ENCODE peak calls at places on chromosomes 3 and 15, in eight cellular contexts. N is HepG2, F is SK-N-SH, A is esophagus muscularis mucosa, R is stomach, X is H1, B is sigmoid colon, I is GM12878. G is an unnamed sample.

GRCh38 chr15:90099868-90100854 is 2.1 kb downstream of the IDH2 start:
- DNase-seq in F (no peak), R (peak; percentile 79), B (peak; percentile 78), I (no peak), X (no peak), A (no peak), N (peak; percentile 41), G (peak; percentile 64)

GRCh38 chr15:89367485-89368451 is 33.1 kb upstream of the POLG start:
- DNase-seq in I (no peak), X (peak; percentile 88), B (no peak), N (no peak), F (peak; percentile 98), R (no peak), A (no peak), G (no peak)

GRCh38 chr3:56838441-56838840 is 36.7 kb upstream of the ARHGEF3 start:
- DNase-seq in N (no peak), B (no peak), A (no peak), I (no peak), X (no peak), F (no peak), R (no peak), G (no peak)

GRCh38 chr3:50388720-50389352 is 29.5 kb upstream of the TMEM115 start:
- DNase-seq in X (no peak), R (no peak), A (no peak), N (no peak), I (no peak), F (no peak), B (no peak), G (no peak)

GRCh38 chr3:161946443-161946960 is 449.9 kb downstream of the OTOL1 start:
- DNase-seq in R (no peak), B (no peak), N (no peak), X (no peak), I (no peak), F (no peak), A (no peak), G (no peak)

GRCh38 chr3:3184876-3185275 is 5.4 kb upstream of the CRBN start:
- DNase-seq in F (no peak), N (no peak), A (no peak), R (no peak), X (no peak), B (no peak), I (no peak), G (no peak)

GRCh38 chr3:190017575-190018288 is 103.0 kb downstream of the P3H2 start:
- DNase-seq in B (no peak), A (no peak), F (peak; percentile 16), I (no peak), R (peak; percentile 35), X (no peak), N (no peak), G (peak; percentile 57)

GRCh38 chr3:51394541-51394940 is 3.5 kb downstream of the RBM15B start:
- DNase-seq in A (no peak), R (no peak), X (no peak), N (no peak), B (no peak), I (no peak), F (no peak), G (no peak)

GRCh38 chr3:25901796-25902195 is 111.9 kb downstream of the OXSM start:
- DNase-seq in X (no peak), A (no peak), N (no peak), F (no peak), I (no peak), B (no peak), R (no peak), G (no peak)

GRCh38 chr15:63042879-63043340 is 363 bp downstream of the TPM1 start:
- DNase-seq in N (no peak), R (no peak), A (no peak), B (no peak), F (peak; percentile 64), I (no peak), X (no peak), G (no peak)

GRCh38 chr15:76393614-76394013 is 57.0 kb downstream of the ISL2 start:
- DNase-seq in R (no peak), A (no peak), N (no peak), B (no peak), I (no peak), F (peak; percentile 57), X (no peak), G (no peak)

GRCh38 chr3:171055336-171056178 is 29.0 kb upstream of the SLC2A2 start:
- DNase-seq in R (no peak), N (peak; percentile 95), F (no peak), X (no peak), A (no peak), B (no peak), I (no peak), G (no peak)

GRCh38 chr3:16357698-16358097 is 92.7 kb downstream of the OXNAD1 start:
- DNase-seq in B (no peak), F (no peak), X (no peak), R (no peak), A (no peak), N (no peak), I (no peak), G (no peak)

GRCh38 chr3:59573911-59574310 is 524.1 kb upstream of the CFAP20DC start:
- DNase-seq in I (no peak), B (peak; percentile 74), F (no peak), X (no peak), A (no peak), R (no peak), N (no peak), G (peak; percentile 10)

GRCh38 chr3:24830230-24831152 is 335.8 kb upstream of the THRB start:
- DNase-seq in X (peak; percentile 54), B (peak; percentile 68), F (peak; percentile 75), A (no peak), N (no peak), I (no peak), R (peak; percentile 30), G (peak; percentile 8)

GRCh38 chr3:32392530-32393302 is 1.1 kb downstream of the CMTM7 start:
- DNase-seq in X (no peak), N (no peak), B (peak; percentile 83), I (no peak), A (no peak), F (peak; percentile 56), R (peak; percentile 54), G (peak; percentile 42)

GRCh38 chr3:43960448-43960840 is 269.7 kb downstream of the ABHD5 start:
- DNase-seq in F (no peak), X (no peak), N (no peak), I (no peak), R (no peak), B (no peak), A (no peak), G (no peak)

GRCh38 chr3:22779737-22780136 is 423.4 kb upstream of the UBE2E2 start:
- DNase-seq in B (no peak), R (no peak), F (no peak), N (no peak), X (no peak), I (no peak), A (no peak), G (no peak)

GRCh38 chr3:18968120-18968519 is 180.2 kb upstream of the KCNH8 start:
- DNase-seq in R (no peak), F (no peak), A (no peak), N (no peak), I (no peak), X (no peak), B (no peak), G (no peak)

GRCh38 chr15:47688573-47689086 is 28.7 kb upstream of the SEMA6D start:
- DNase-seq in B (no peak), I (no peak), X (no peak), R (no peak), F (no peak), N (no peak), A (no peak), G (no peak)

GRCh38 chr3:126476166-126476975 is 680 bp upstream of the ZXDC start:
- DNase-seq in B (no peak), R (peak; percentile 65), N (no peak), F (no peak), I (no peak), X (peak; percentile 67), A (no peak), G (no peak)

GRCh38 chr15:59689626-59690236 is 611 bp upstream of the BNIP2 start:
- DNase-seq in F (no peak), R (peak; percentile 88), N (peak; percentile 57), I (no peak), A (peak; percentile 97), X (peak; percentile 63), B (peak; percentile 95), G (peak; percentile 93)
- TF ChIP-seq POLR2AphosphoS5 in F (no peak), R (peak; percentile 25), N (no peak), I (no peak), A (no peak), X (no peak), B (no peak), G (no peak)

DNA sequence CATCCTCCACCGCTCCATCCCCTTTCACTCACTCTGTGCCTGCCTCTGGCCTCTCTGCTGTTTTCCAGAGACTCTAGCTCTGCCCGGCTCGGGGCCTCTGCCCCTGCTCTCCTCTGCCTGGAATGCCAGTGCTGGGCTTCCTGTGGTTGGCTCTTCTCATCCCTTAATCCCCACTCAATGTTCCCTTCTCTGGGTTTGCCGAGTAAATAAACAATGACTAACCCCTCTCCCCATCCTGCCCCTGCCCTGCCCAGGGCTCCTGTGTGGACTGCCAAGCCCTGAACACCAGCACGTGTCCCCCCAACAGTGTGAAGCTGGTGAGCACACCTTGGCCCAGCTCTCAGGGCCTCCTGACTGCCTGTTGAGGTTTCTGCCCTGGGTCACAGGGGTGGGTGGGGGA is 12.2 kb downstream of the STAB1 start:
- DNase-seq in R (no peak), F (no peak), B (no peak), I (no peak), N (peak; percentile 63), A (no peak), X (no peak), G (no peak)
- TF ChIP-seq EP300 in R (no peak), F (no peak), B (no peak), I (no peak), N (no peak), A (no peak), X (no peak), G (no peak)

GRCh38 chr3:197891-198491 is 1.4 kb downstream of the CHL1 start:
- DNase-seq in N (no peak), R (no peak), B (no peak), I (no peak), X (peak; percentile 58), A (no peak), F (peak; percentile 84), G (no peak)
- TF ChIP-seq POLR2AphosphoS5 in N (no peak), R (no peak), B (no peak), I (no peak), X (no peak), A (no peak), F (no peak), G (no peak)

DNA sequence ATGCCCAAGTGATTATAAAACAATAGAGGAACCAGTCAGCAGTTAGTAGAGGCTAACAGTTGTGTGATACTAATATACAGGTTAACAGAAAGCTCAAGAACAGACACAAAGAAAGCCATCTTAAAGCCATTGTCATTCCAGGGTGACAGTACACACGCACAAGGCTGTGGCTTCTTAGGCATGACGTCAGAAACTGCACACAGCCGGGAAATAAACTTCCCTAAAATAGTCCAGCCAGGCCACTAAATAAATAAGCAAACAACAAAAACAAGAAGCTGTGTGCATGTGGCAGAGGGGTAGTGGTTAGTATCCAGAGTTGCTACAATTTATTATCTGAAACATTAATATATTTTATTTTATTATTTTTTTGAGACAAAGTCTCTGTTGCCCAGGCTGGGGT is 49.8 kb downstream of the PPCDC start:
- DNase-seq in A (no peak), B (peak; percentile 62), F (no peak), R (no peak), X (no peak), I (no peak), N (no peak), G (no peak)
- TF ChIP-seq EP300 in A (no peak), B (no peak), F (no peak), R (no peak), X (no peak), I (no peak), N (no peak), G (no peak)